ENCODE peak calls at places on chromosomes 2 and 18, in eight cellular contexts. B, O, E, Y, X, R, D and C are unnamed samples.

GRCh38 chr2:95016616-95017307 is 8.7 kb upstream of the MAL start:
- DNase-seq in E (no peak), X (no peak), B (no peak), O (no peak), D (no peak), R (no peak), Y (no peak), C (no peak)

GRCh38 chr2:55482186-55482945 is 37.2 kb upstream of the CFAP36 start:
- DNase-seq in E (peak), O (no peak), B (peak), X (no peak), R (no peak), D (peak), Y (peak), C (no peak)

GRCh38 chr18:22417496-22418188 is at the start of gene CTAGE1:
- DNase-seq in X (no peak), E (peak), D (no peak), B (no peak), R (no peak), Y (peak), O (no peak), C (no peak)

GRCh38 chr18:3595282-3596273 is 145.6 kb downstream of the TGIF1 start:
- DNase-seq in E (peak), Y (peak), O (peak), D (peak), X (peak), R (no peak), B (no peak), C (peak)

GRCh38 chr2:217947341-217948316 is 55.2 kb downstream of the TNS1 start:
- DNase-seq in D (no peak), Y (no peak), B (no peak), R (no peak), E (no peak), X (no peak), O (peak), C (no peak)

GRCh38 chr2:44967056-44967455 is 25.6 kb downstream of the SIX3 start:
- DNase-seq in Y (no peak), O (no peak), E (no peak), B (no peak), R (no peak), D (no peak), X (no peak), C (no peak)

GRCh38 chr2:167924556-167924955 is 322.8 kb downstream of the STK39 start:
- DNase-seq in B (no peak), X (no peak), D (no peak), E (no peak), R (no peak), Y (no peak), O (no peak), C (no peak)

GRCh38 chr2:173101687-173102086 is 26.0 kb downstream of the MAP3K20 start:
- DNase-seq in E (peak), O (no peak), X (peak), B (no peak), R (no peak), D (peak), Y (no peak), C (no peak)

GRCh38 chr2:69789129-69789528 is 40.3 kb upstream of the GMCL1 start:
- DNase-seq in D (peak), B (peak), X (no peak), Y (peak), R (no peak), O (no peak), E (peak), C (no peak)

GRCh38 chr2:28153851-28154250 is 238.8 kb upstream of the FOSL2 start:
- DNase-seq in Y (no peak), O (no peak), B (no peak), R (no peak), D (no peak), X (no peak), E (no peak), C (no peak)

GRCh38 chr2:224982226-224982625 is 60.0 kb downstream of the DOCK10 start:
- DNase-seq in X (no peak), O (peak), B (no peak), Y (no peak), D (no peak), E (peak), R (no peak), C (no peak)

GRCh38 chr2:217685255-217685605 is 317.6 kb downstream of the TNS1 start:
- DNase-seq in E (peak), R (peak), X (no peak), O (no peak), D (peak), Y (peak), B (peak), C (peak)

GRCh38 chr2:38535745-38536506 is 66.8 kb downstream of the HNRNPLL start:
- DNase-seq in X (peak), Y (peak), B (peak), O (peak), E (peak), R (peak), D (no peak), C (peak)

GRCh38 chr2:121492409-121492808 is 38.3 kb upstream of the RNU4ATAC start:
- DNase-seq in D (no peak), R (no peak), X (no peak), Y (no peak), E (no peak), B (no peak), O (no peak), C (no peak)

GRCh38 chr2:72920317-72921087 is 3.2 kb downstream of the EMX1 start:
- DNase-seq in B (no peak), X (no peak), R (no peak), Y (peak), E (no peak), O (no peak), D (no peak), C (no peak)

GRCh38 chr2:70258532-70258875 is 567 bp downstream of the PCYOX1 start:
- DNase-seq in D (peak), B (no peak), Y (peak), X (no peak), R (peak), E (no peak), O (peak), C (no peak)

GRCh38 chr2:197883354-197884032 is 79.1 kb downstream of the PLCL1 start:
- DNase-seq in Y (peak), O (no peak), D (peak), R (no peak), E (peak), X (no peak), B (no peak), C (no peak)